ENCODE peak calls at places on chromosome 7, in eight cellular contexts. K, P, Y, A, J, E, X and C are unnamed samples.
A peak's percentile ranks its signal among the peaks of the same experiment; 100 is the strongest.

GRCh38 chr7:91876391-91877133 is 3.9 kb downstream of the MTERF1 start:
- DNase-seq in K (peak; percentile 18), P (no peak), Y (peak; percentile 45), A (peak; percentile 18), J (no peak), E (peak; percentile 35), X (no peak), C (peak; percentile 47)

GRCh38 chr7:14252458-14252857 is 263.0 kb upstream of the ETV1 start:
- DNase-seq in K (no peak), P (no peak), Y (no peak), A (no peak), J (no peak), E (no peak), X (no peak), C (no peak)

GRCh38 chr7:122133477-122133876 is 10.6 kb downstream of the AASS start:
- DNase-seq in K (no peak), P (no peak), Y (no peak), A (no peak), J (no peak), E (no peak), X (no peak), C (no peak)

GRCh38 chr7:87083865-87084519 is 24.5 kb upstream of the ELAPOR2 start:
- DNase-seq in K (peak; percentile 1), P (no peak), Y (peak; percentile 16), A (no peak), J (no peak), E (peak; percentile 1), X (no peak), C (peak; percentile 24)

GRCh38 chr7:50869108-50869716 is 86.5 kb upstream of the GRB10 start:
- DNase-seq in K (peak; percentile 93), P (no peak), Y (peak; percentile 91), A (no peak), J (peak; percentile 50), E (peak; percentile 87), X (peak; percentile 7), C (peak; percentile 77)

GRCh38 chr7:74056096-74056915 is 27.3 kb upstream of the LIMK1 start:
- DNase-seq in K (no peak), P (no peak), Y (no peak), A (no peak), J (no peak), E (no peak), X (no peak), C (no peak)

GRCh38 chr7:130352335-130353074 is 7.9 kb downstream of the CPA5 start:
- DNase-seq in K (peak; percentile 69), P (no peak), Y (peak; percentile 74), A (no peak), J (no peak), E (peak; percentile 75), X (no peak), C (peak; percentile 83)

GRCh38 chr7:142349670-142350405 is 92.0 kb upstream of the PRSS58 start:
- DNase-seq in K (no peak), P (no peak), Y (no peak), A (no peak), J (no peak), E (no peak), X (no peak), C (no peak)

GRCh38 chr7:103988468-103989199 is 824 bp downstream of the RELN start:
- DNase-seq in K (peak; percentile 2), P (no peak), Y (peak; percentile 27), A (peak; percentile 46), J (no peak), E (no peak), X (no peak), C (no peak)

GRCh38 chr7:17233643-17234397 is 64.6 kb upstream of the AHR start:
- DNase-seq in K (peak; percentile 17), P (no peak), Y (peak; percentile 5), A (no peak), J (no peak), E (no peak), X (no peak), C (peak; percentile 19)

GRCh38 chr7:111762799-111763198 is 200.5 kb upstream of the IMMP2L start:
- DNase-seq in K (no peak), P (no peak), Y (no peak), A (no peak), J (no peak), E (no peak), X (no peak), C (no peak)

GRCh38 chr7:40232242-40232929 is 97.6 kb downstream of the SUGCT start:
- DNase-seq in K (peak; percentile 71), P (no peak), Y (peak; percentile 88), A (peak; percentile 69), J (no peak), E (peak; percentile 80), X (peak; percentile 70), C (peak; percentile 54)

GRCh38 chr7:147646568-147646967 is 944.0 kb upstream of the C7orf33 start:
- DNase-seq in K (no peak), P (no peak), Y (no peak), A (no peak), J (no peak), E (no peak), X (peak; percentile 64), C (no peak)

GRCh38 chr7:151837285-151838042 is 39.5 kb downstream of the PRKAG2 start:
- DNase-seq in K (no peak), P (no peak), Y (no peak), A (peak; percentile 31), J (no peak), E (no peak), X (no peak), C (no peak)

GRCh38 chr7:151838861-151839381 is 38.0 kb downstream of the PRKAG2 start:
- DNase-seq in K (no peak), P (peak; percentile 46), Y (no peak), A (no peak), J (no peak), E (no peak), X (no peak), C (no peak)

GRCh38 chr7:151839511-151839921 is 37.4 kb downstream of the PRKAG2 start:
- DNase-seq in K (no peak), P (no peak), Y (no peak), A (no peak), J (no peak), E (no peak), X (no peak), C (no peak)

GRCh38 chr7:151836927-151837205 is 40.0 kb downstream of the PRKAG2 start:
- DNase-seq in K (no peak), P (no peak), Y (no peak), A (no peak), J (no peak), E (no peak), X (no peak), C (no peak)

DNA sequence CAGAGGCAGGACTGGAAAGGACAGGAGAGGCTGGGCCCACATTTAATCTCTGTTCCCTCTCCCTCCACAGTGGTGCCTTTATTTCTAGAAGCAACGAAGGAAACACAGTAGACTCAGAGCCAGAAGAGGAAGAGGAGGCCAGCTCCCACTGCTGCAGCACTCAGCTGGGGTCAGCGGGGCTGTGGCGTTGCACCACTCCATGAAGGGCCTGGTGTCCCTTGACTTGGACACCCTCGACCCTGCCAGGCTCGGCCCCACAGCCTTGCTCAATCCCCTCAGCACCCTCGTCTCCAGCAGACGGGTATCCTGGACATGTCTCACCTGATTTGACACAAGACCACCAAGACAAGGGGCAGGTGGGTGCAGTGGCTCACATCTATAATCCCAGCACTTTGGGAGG is 38.8 kb downstream of the PRKAG2 start:
- DNase-seq in K (no peak), P (no peak), Y (no peak), A (no peak), J (no peak), E (no peak), X (no peak), C (no peak)
- H3K4me3 ChIP-seq in K (no peak overlapping the region), P (no peak overlapping the region), Y (no peak overlapping the region), A (no peak overlapping the region), J (no peak overlapping the region), E (no peak overlapping the region), X (no peak overlapping the region), C (no peak overlapping the region)

DNA sequence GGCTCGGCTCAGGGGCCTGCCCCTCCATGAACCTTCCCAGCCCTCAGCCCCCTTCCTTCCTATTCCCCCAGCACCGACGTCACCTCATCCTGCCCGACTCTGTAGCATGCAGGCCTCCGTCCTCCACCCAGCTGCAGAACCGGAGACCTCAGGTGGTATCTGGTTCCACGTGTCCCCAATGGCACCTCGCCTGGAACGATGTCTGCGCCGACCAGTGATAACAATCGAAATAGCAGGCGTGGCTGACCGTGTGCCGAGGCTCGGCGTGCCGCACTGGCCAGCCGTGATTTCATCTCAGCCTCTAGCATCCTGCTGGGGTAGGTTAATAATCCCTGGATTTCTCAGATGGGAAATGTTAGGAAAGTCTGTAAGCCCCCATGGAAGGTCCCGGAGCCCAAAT is 171.7 kb downstream of the CUX1 start:
- DNase-seq in K (no peak), P (no peak), Y (no peak), A (no peak), J (no peak), E (no peak), X (no peak), C (no peak)
- TF ChIP-seq CTCF in K (no peak), P (no peak), Y (no peak), A (no peak), J (no peak), E (no peak), X (no peak), C (no peak)

DNA sequence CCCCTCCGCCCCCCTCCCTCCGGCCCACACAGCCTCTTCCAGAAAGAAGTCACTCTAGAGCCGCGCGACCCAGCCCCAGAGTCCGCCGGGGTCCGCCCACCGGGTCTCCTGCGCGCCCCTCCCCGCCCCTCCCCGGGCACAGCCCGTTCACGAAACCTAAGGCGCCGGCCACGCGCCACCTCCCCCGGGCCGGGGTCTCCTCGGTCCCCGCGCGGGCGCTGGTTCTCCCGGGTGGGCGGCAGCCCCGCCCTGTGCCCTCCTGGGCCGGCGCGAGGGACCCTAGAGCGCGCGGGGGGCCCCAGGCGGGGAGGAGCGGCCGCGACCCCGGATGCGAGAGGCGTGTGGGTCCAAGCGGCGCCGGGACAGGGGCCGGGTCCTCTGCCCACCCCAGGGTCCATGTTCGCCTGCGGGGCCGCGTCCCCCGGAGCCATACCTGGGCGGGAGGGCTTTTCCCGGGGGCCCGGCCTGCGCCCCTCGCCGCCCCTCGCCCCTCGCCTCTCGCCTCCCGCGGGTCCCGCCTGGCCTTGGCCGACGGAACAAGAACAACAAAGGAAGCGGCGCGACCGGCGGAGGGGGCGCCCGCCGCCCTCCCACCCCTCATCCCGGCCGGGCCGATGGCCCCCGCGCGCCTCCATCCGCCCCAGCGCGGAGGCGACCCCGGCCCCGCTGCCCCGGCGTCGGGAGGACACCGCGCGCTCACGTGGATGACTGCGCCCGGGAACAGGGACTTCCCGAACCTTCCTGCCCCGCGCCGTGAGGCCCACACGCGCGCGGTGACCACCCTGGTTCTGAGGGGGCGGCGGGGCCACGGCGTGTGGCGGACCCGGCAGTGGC is 348.0 kb downstream of the DNAJB6 start:
- DNase-seq in K (peak; percentile 7), P (no peak), Y (no peak), A (no peak), J (no peak), E (no peak), X (no peak), C (no peak)
- H3K4me3 ChIP-seq in K (no peak overlapping the region), P (peak overlapping the region; percentile 11), Y (no peak overlapping the region), A (no peak overlapping the region), J (no peak overlapping the region), E (no peak overlapping the region), X (no peak overlapping the region), C (no peak overlapping the region)

DNA sequence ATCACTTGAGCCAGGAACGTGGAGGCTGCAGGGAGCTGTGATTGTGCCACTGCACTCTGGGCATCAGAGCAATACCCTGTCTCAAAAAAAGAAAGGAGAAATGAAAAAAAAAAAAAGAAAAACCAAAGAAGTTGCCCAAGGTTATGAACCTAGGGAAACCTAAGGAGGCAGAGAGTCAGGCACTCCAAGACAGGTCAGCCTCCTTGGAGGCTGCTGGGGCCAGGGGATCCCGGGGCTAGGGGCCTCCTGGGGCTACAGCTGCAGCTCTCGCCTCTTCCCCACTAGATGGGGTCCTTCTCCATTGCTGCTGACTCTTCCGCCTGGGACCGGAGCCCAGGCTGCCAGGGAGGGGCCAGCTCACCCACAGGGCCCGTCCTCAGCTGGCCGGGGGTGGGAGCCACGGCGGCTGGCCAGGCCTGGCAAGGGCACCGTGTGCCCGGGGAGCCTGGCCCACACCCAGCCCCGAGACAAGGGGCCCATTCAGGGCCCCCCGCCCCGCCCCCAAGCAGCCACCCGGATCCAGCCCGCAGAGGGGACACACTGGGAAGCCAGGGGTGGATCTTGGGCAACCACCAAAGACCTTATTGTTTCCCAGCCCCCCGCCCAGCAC is 1.7 kb upstream of the SPACDR start:
- DNase-seq in K (peak; percentile 74), P (peak; percentile 82), Y (peak; percentile 74), A (peak; percentile 69), J (no peak), E (peak; percentile 71), X (peak; percentile 66), C (peak; percentile 83)
- TF ChIP-seq CTCF in K (peak; percentile 76), P (peak; percentile 71), Y (peak; percentile 80), A (peak; percentile 75), J (peak; percentile 82), E (peak; percentile 71), X (no peak), C (peak; percentile 68)